ENCODE peak calls at places on chromosomes 4 and X, in nine cellular contexts. T is fibroblast of the aortic adventitia, O is GM13977, Q is tibial artery, N is NCI-H2029, V is left ventricle myocardium inferior, Z is tibial nerve, J is upper lobe of right lung, R is lung microvascular endothelial cell. K is an unnamed sample.

GRCh38 chr4:128220286-128221235 is 67.1 kb downstream of the PGRMC2 start:
- DNase-seq in N (no peak), Q (no peak), V (no peak), O (peak; percentile 42), Z (no peak), T (peak; percentile 66), R (peak; percentile 72), J (no peak), K (no peak)

GRCh38 chr4:7956306-7957112 is 16.8 kb upstream of the AFAP1 start:
- DNase-seq in T (peak; percentile 80), Z (no peak), R (peak; percentile 73), J (no peak), N (no peak), V (no peak), Q (peak; percentile 40), O (no peak), K (no peak)

GRCh38 chr4:8646296-8647093 is 53.9 kb downstream of the CPZ start:
- DNase-seq in R (no peak), Z (no peak), J (no peak), V (no peak), T (no peak), O (no peak), N (no peak), Q (no peak), K (peak; percentile 2)

GRCh38 chrX:53265771-53266170 is 15.6 kb downstream of the IQSEC2 start:
- DNase-seq in R (no peak), Q (no peak), N (no peak), J (no peak), Z (no peak), V (no peak), O (no peak), T (peak; percentile 80), K (no peak)

GRCh38 chr4:70902577-70903281 is 560 bp downstream of the MOB1B start:
- DNase-seq in Q (no peak), Z (peak; percentile 19), T (peak; percentile 30), V (no peak), N (no peak), J (no peak), R (no peak), O (peak; percentile 62), K (no peak)

GRCh38 chrX:70022608-70023007 is 27.1 kb downstream of the AWAT2 start:
- DNase-seq in R (no peak), Z (no peak), T (no peak), Q (no peak), V (no peak), O (no peak), J (no peak), N (no peak), K (no peak)

GRCh38 chr4:123943976-123944375 is 547.4 kb downstream of the SPRY1 start:
- DNase-seq in V (no peak), O (no peak), T (no peak), J (no peak), N (no peak), R (no peak), Z (no peak), Q (no peak), K (no peak)

GRCh38 chrX:152220612-152221011 is 82.2 kb upstream of the MAGEA10 start:
- DNase-seq in V (no peak), O (no peak), R (no peak), T (peak; percentile 4), J (no peak), Z (no peak), N (no peak), Q (no peak), K (no peak)

GRCh38 chr4:55291227-55291629 is 54.8 kb upstream of the SRD5A3 start:
- DNase-seq in V (peak; percentile 75), T (peak; percentile 70), J (no peak), Q (peak; percentile 35), N (no peak), R (no peak), Z (peak; percentile 12), O (no peak), K (peak; percentile 19)

GRCh38 chrX:133394765-133395164 is 20.5 kb downstream of the GPC4 start:
- DNase-seq in O (no peak), T (no peak), J (no peak), R (no peak), Z (no peak), N (no peak), V (no peak), Q (no peak), K (no peak)

GRCh38 chr4:8581094-8581861 is 1.1 kb downstream of the GPR78 start:
- DNase-seq in T (no peak), J (peak; percentile 56), R (no peak), Z (no peak), N (no peak), Q (no peak), V (no peak), O (no peak), K (no peak)

GRCh38 chrX:41350150-41350975 is 16.4 kb downstream of the DDX3X start:
- DNase-seq in N (no peak), J (no peak), Q (no peak), V (no peak), T (peak; percentile 55), R (peak; percentile 49), Z (no peak), O (no peak), K (no peak)

GRCh38 chr4:75699299-75699698 is 25.1 kb upstream of the USO1 start:
- DNase-seq in T (no peak), V (no peak), O (peak; percentile 7), J (no peak), Z (no peak), N (no peak), R (no peak), Q (no peak), K (no peak)

GRCh38 chrX:72002886-72003285 is 92.2 kb downstream of the NHSL2 start:
- DNase-seq in V (no peak), T (no peak), Q (no peak), J (no peak), Z (no peak), N (no peak), O (no peak), R (no peak), K (no peak)

GRCh38 chr4:8126523-8126922 is 32.1 kb downstream of the ABLIM2 start:
- DNase-seq in J (no peak), V (no peak), N (no peak), O (no peak), Z (no peak), Q (no peak), R (no peak), T (no peak), K (peak; percentile 1)

GRCh38 chr4:155530290-155530689 is 136.4 kb upstream of the GUCY1A1 start:
- DNase-seq in N (peak; percentile 50), V (no peak), Q (no peak), T (no peak), Z (no peak), R (peak; percentile 51), O (no peak), J (no peak), K (no peak)

GRCh38 chr4:129179276-129179675 is 83.3 kb downstream of the C4orf33 start:
- DNase-seq in Z (no peak), T (no peak), R (no peak), V (no peak), J (no peak), N (no peak), O (no peak), Q (no peak), K (no peak)

GRCh38 chr4:106624674-106625073 is 256.1 kb upstream of the GIMD1 start:
- DNase-seq in T (no peak), V (no peak), O (no peak), Q (no peak), Z (no peak), R (no peak), J (no peak), N (no peak), K (no peak)

GRCh38 chr4:40200881-40201797 is 4.3 kb downstream of the RHOH start:
- DNase-seq in R (no peak), V (no peak), O (no peak), Z (no peak), T (no peak), N (peak; percentile 42), J (no peak), Q (no peak), K (no peak)

GRCh38 chr4:169243808-169244207 is 26.9 kb downstream of the SH3RF1 start:
- DNase-seq in Z (no peak), V (no peak), N (no peak), T (peak; percentile 80), Q (no peak), R (peak; percentile 88), J (no peak), O (no peak), K (no peak)

GRCh38 chr4:168183717-168184571 is 91.6 kb downstream of the ANXA10 start:
- DNase-seq in Z (no peak), N (peak; percentile 8), Q (no peak), O (peak; percentile 56), J (no peak), R (peak; percentile 66), V (no peak), T (peak; percentile 68), K (no peak)

GRCh38 chrX:22043872-22044271 is 11.7 kb downstream of the PHEX start:
- DNase-seq in J (no peak), O (no peak), Z (no peak), T (no peak), Q (no peak), R (no peak), N (no peak), V (no peak), K (no peak)

GRCh38 chrX:34915463-34916225 is 27.0 kb upstream of the FAM47B start:
- DNase-seq in Z (no peak), J (no peak), R (no peak), Q (no peak), T (no peak), O (no peak), N (no peak), V (no peak), K (no peak)

GRCh38 chr4:112214397-112215264 is 17.0 kb upstream of the AP1AR start:
- DNase-seq in R (peak; percentile 70), T (peak; percentile 55), Z (no peak), Q (no peak), V (no peak), J (no peak), N (no peak), O (no peak), K (no peak)

GRCh38 chrX:87900320-87900908 is 382.8 kb downstream of the KLHL4 start:
- DNase-seq in R (no peak), V (no peak), N (no peak), O (no peak), Q (no peak), Z (no peak), T (no peak), J (no peak), K (no peak)

GRCh38 chrX:132745593-132745992 is 212.8 kb downstream of the HS6ST2 start:
- DNase-seq in Q (no peak), N (no peak), J (no peak), O (no peak), Z (peak; percentile 4), T (no peak), R (no peak), V (no peak), K (no peak)

GRCh38 chrX:24542756-24543155 is 77.7 kb downstream of the PDK3 start:
- DNase-seq in J (no peak), T (peak; percentile 3), O (no peak), Z (no peak), V (no peak), N (no peak), Q (no peak), R (no peak), K (no peak)

GRCh38 chr4:127410644-127411043 is 222.1 kb upstream of the INTU start:
- DNase-seq in Q (no peak), V (no peak), N (no peak), Z (no peak), R (no peak), O (no peak), J (no peak), T (no peak), K (no peak)

GRCh38 chr4:139078926-139079325 is 63.3 kb downstream of the NOCT start:
- DNase-seq in R (no peak), O (no peak), Q (no peak), T (no peak), Z (no peak), V (no peak), N (no peak), J (no peak), K (no peak)

GRCh38 chr4:180947421-180947820 is 1295.8 kb upstream of the TENM3 start:
- DNase-seq in J (no peak), T (peak; percentile 73), N (no peak), Q (no peak), R (no peak), Z (no peak), V (no peak), O (no peak), K (no peak)

GRCh38 chr4:66000500-66001117 is 330.3 kb upstream of the EPHA5 start:
- DNase-seq in V (no peak), J (no peak), Q (no peak), N (peak; percentile 8), O (no peak), R (no peak), Z (no peak), T (peak; percentile 66), K (no peak)